ENCODE peak calls at places on chromosomes 7 and 10, in nine cellular contexts. Q is transverse colon, N is body of pancreas, E is HFF-Myc, T is tibial artery, W is cardiac fibroblast, G is IMR-90, S is upper lobe of right lung, K is choroid plexus epithelial cell. X is an unnamed sample.

GRCh38 chr7:137847418-137848050 is 760 bp upstream of the DGKI start:
- DNase-seq in Q (no peak), N (no peak), E (no peak), T (no peak), W (no peak), G (no peak), S (no peak), K (no peak), X (peak; percentile 44)

GRCh38 chr10:79229081-79229541 is 118.2 kb upstream of the PPIF start:
- DNase-seq in Q (no peak), N (no peak), E (no peak), T (no peak), W (no peak), G (no peak), S (no peak), K (no peak), X (no peak)

GRCh38 chr7:4845740-4846142 is 16.1 kb downstream of the PAPOLB start:
- DNase-seq in Q (no peak), N (no peak), E (no peak), T (peak; percentile 39), W (peak; percentile 58), G (no peak), S (peak; percentile 48), K (peak; percentile 20), X (no peak)

GRCh38 chr7:94374231-94374630 is 20.5 kb upstream of the COL1A2 start:
- DNase-seq in Q (peak; percentile 61), N (peak; percentile 21), E (peak; percentile 69), T (peak; percentile 84), W (peak; percentile 96), G (peak; percentile 93), S (peak; percentile 66), K (peak; percentile 97), X (peak; percentile 89)

GRCh38 chr10:92758594-92758993 is 68.8 kb downstream of the HHEX start:
- DNase-seq in Q (no peak), N (no peak), E (no peak), T (no peak), W (no peak), G (no peak), S (no peak), K (no peak), X (no peak)

GRCh38 chr7:11830582-11831382 is 1.2 kb downstream of the THSD7A start:
- DNase-seq in Q (no peak), N (no peak), E (no peak), T (no peak), W (peak; percentile 39), G (peak; percentile 1), S (no peak), K (peak; percentile 57), X (no peak)

GRCh38 chr10:118259288-118259906 is 82.7 kb downstream of the FAM204A start:
- DNase-seq in Q (peak; percentile 47), N (peak; percentile 48), E (no peak), T (no peak), W (peak; percentile 15), G (peak; percentile 6), S (no peak), K (peak; percentile 43), X (peak; percentile 38)

GRCh38 chr7:44762300-44762699 is 13.7 kb downstream of the ZMIZ2 start:
- DNase-seq in Q (no peak), N (no peak), E (no peak), T (no peak), W (no peak), G (no peak), S (no peak), K (no peak), X (peak; percentile 52)

DNA sequence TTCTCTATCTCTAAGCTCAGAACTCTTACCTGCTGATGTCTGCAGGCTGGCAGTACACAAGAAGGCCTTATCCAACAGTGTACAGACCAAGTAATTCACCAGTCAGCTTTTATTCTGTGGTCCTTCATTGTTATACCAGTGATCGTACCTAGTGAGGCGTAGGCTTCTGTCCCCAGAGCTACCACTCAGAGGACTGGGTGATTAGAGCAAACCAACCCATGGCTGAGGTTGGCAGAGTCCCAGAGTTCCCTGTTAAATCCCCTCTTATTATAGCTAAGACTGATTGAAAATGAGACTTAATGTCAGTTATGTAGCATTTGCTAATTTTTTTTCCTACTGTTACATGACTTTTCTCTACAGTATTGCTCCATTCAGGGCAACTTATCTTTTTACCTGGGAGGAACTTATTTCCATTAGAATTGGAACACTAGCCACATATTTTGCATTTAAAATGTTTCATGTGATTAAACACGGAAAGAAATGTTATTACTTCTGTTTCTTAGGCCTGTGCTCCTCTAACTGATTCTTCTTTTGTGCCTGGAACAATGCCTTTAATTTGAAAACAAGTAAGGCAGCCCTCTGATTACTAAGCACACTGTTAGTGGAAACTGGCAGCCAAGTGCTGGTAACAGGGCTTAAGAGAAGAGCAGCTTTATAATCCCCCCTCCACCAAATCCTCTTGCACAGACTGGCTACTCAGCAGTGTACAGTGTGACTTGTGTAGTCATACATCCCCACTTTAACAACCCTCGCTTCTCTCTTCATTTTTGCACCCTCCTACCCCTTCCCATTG is 127.1 kb downstream of the LRRC4 start:
- DNase-seq in Q (no peak), N (no peak), E (no peak), T (no peak), W (no peak), G (no peak), S (no peak), K (no peak), X (no peak)
- H3K4me3 ChIP-seq in Q (no peak overlapping the region), N (no peak overlapping the region), E (no peak overlapping the region), T (no peak overlapping the region), W (no peak overlapping the region), G (no peak overlapping the region), S (no peak overlapping the region), K (no peak overlapping the region), X (no peak overlapping the region)

GRCh38 chr10:124998624-124999291 is 56.8 kb downstream of the ZRANB1 start:
- DNase-seq in Q (peak; percentile 6), N (peak; percentile 12), E (no peak), T (peak; percentile 16), W (no peak), G (no peak), S (peak; percentile 53), K (no peak), X (no peak)

GRCh38 chr10:125002044-125002422 is 60.1 kb downstream of the ZRANB1 start:
- DNase-seq in Q (no peak), N (no peak), E (no peak), T (peak; percentile 17), W (no peak), G (no peak), S (peak; percentile 53), K (no peak), X (no peak)

GRCh38 chr10:125001313-125002043 is 59.6 kb downstream of the ZRANB1 start:
- DNase-seq in Q (peak; percentile 5), N (peak; percentile 14), E (no peak), T (peak; percentile 23), W (no peak), G (no peak), S (peak; percentile 49), K (no peak), X (no peak)

GRCh38 chr10:124999433-125000365 is 57.8 kb downstream of the ZRANB1 start:
- DNase-seq in Q (peak; percentile 17), N (peak; percentile 22), E (no peak), T (peak; percentile 80), W (peak; percentile 88), G (peak; percentile 92), S (peak; percentile 61), K (peak; percentile 83), X (peak; percentile 72)

DNA sequence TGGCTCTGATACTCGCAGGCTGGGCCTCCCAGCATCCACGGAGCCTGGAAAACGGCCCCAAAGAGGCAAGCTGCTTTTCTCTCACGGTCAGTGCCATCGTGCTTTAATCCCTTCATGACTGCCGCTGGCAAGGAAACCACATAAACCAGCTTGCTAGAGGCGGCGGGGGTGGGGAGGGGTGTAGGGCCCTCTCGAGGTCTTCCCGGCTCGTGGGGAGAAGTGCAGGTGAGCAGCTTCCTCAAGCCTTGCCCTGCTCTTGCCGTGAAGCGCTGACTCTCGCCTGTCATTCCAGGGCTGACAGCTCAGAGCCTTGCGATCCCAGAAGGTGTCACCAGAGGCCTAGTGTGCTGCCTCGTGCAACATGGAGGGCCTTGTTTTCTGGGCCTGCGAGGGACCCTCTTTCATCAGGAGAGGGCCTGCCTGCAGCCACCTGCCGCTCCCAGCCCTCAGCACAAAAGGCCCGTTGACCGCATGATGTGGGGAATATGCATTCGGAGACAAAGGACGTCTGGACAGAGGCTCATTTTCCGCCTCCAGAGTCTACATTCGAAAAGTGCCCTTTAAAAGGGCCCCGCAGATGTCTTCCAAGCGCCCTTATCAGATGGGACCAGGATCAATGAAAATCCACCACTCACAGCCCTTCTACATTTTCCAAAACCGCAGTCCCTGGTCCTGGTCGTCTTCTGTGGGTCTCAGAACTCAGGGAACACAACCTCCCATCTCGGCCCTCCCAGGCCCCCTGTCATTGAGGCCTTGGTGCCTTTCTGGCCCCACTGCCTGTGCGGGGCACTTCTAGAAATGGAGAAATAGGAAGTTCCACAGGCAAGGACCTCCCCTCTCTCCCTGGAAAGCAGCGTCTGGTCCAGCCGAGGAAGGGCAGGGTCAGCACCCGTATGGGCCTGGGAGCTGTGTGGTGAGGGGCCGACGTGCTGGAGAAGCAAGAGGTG is 58.7 kb downstream of the ZRANB1 start:
- DNase-seq in Q (peak; percentile 7), N (peak; percentile 28), E (no peak), T (peak; percentile 41), W (no peak), G (peak; percentile 57), S (peak; percentile 52), K (peak; percentile 30), X (peak; percentile 56)
- TF ChIP-seq CTCF in Q (no peak), N (no peak), E (no peak), T (peak; percentile 16), W (no peak), G (peak; percentile 36), S (no peak), K (no peak), X (peak; percentile 7)

GRCh38 chr7:99139031-99139430 is 4.9 kb downstream of the SMURF1 start:
- DNase-seq in Q (no peak), N (no peak), E (no peak), T (no peak), W (peak; percentile 49), G (peak; percentile 43), S (no peak), K (peak; percentile 38), X (peak; percentile 64)

GRCh38 chr7:99141756-99142726 is 1.9 kb downstream of the SMURF1 start:
- DNase-seq in Q (peak; percentile 76), N (peak; percentile 53), E (peak; percentile 59), T (peak; percentile 60), W (peak; percentile 88), G (peak; percentile 79), S (peak; percentile 83), K (peak; percentile 75), X (peak; percentile 89)

GRCh38 chr7:99142727-99143521 is 984 bp downstream of the SMURF1 start:
- DNase-seq in Q (peak; percentile 97), N (peak; percentile 95), E (peak; percentile 75), T (peak; percentile 97), W (peak; percentile 97), G (peak; percentile 92), S (peak; percentile 98), K (peak; percentile 97), X (peak; percentile 97)

GRCh38 chr7:99141334-99141733 is 2.6 kb downstream of the SMURF1 start:
- DNase-seq in Q (no peak), N (no peak), E (no peak), T (no peak), W (no peak), G (no peak), S (no peak), K (no peak), X (no peak)

DNA sequence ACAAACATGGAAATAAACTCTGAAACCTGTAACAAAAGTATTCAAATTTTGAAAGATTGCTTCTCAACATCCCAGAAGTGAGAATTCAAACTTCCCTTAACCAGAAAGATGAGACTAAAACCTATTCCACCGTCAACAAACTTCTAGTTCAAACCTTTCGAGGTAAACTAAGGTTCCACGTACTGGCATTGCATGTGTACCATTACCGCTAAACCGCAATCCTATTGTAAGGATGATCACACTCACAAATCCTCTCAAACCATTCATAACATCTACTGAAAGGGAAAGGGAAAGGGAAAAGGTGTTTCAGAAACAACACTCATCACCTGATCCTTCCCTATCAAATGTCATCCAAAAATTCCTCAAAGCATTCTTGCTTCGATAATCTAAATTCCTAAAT is 3.1 kb downstream of the SMURF1 start:
- DNase-seq in Q (no peak), N (no peak), E (no peak), T (no peak), W (no peak), G (no peak), S (no peak), K (no peak), X (no peak)
- H3K4me3 ChIP-seq in Q (peak overlapping the region; percentile 100), N (no peak overlapping the region), E (peak overlapping the region; percentile 57), T (peak overlapping the region; percentile 100), W (no peak overlapping the region), G (no peak overlapping the region), S (peak overlapping the region; percentile 88), K (no peak overlapping the region), X (peak overlapping the region; percentile 68)

GRCh38 chr7:152922318-152923081 is 162.9 kb downstream of the ACTR3B start:
- DNase-seq in Q (no peak), N (no peak), E (no peak), T (no peak), W (no peak), G (no peak), S (no peak), K (no peak), X (no peak)

GRCh38 chr7:152924826-152925411 is 165.4 kb downstream of the ACTR3B start:
- DNase-seq in Q (no peak), N (no peak), E (no peak), T (no peak), W (no peak), G (no peak), S (no peak), K (no peak), X (no peak)

GRCh38 chr7:152923711-152924110 is 164.2 kb downstream of the ACTR3B start:
- DNase-seq in Q (no peak), N (no peak), E (no peak), T (no peak), W (no peak), G (no peak), S (no peak), K (no peak), X (no peak)

GRCh38 chr7:152924238-152924637 is 164.7 kb downstream of the ACTR3B start:
- DNase-seq in Q (no peak), N (no peak), E (no peak), T (no peak), W (no peak), G (no peak), S (no peak), K (no peak), X (no peak)

GRCh38 chr7:152925412-152926147 is 166.0 kb downstream of the ACTR3B start:
- DNase-seq in Q (no peak), N (no peak), E (no peak), T (no peak), W (no peak), G (no peak), S (no peak), K (no peak), X (no peak)
- TF ChIP-seq CTCF in Q (no peak), N (no peak), E (no peak), T (no peak), W (no peak), G (no peak), S (no peak), K (no peak), X (no peak)